ENCODE peak calls at places on chromosomes 13 and 19, in four cellular contexts. U, V, Q and X are unnamed samples.
A peak's percentile ranks its signal among the peaks of the same experiment; 100 is the strongest.

GRCh38 chr13:25977216-25977615 is 74.6 kb downstream of the SHISA2 start:
- DNase-seq in Q (no peak), U (no peak), V (no peak), X (no peak)

GRCh38 chr19:49739933-49740332 is 23.2 kb downstream of the TSKS start:
- DNase-seq in U (no peak), Q (no peak), V (no peak), X (no peak)

GRCh38 chr13:109160887-109161669 is 531.7 kb downstream of the MYO16 start:
- DNase-seq in U (no peak), V (no peak), Q (peak; percentile 18), X (no peak)

GRCh38 chr13:63393112-63393511 is 1977.5 kb upstream of the PCDH20 start:
- DNase-seq in U (no peak), V (no peak), Q (no peak), X (no peak)

GRCh38 chr19:31317098-31317497 is 32.1 kb downstream of the TSHZ3 start:
- DNase-seq in U (no peak), V (no peak), Q (no peak), X (no peak)

GRCh38 chr19:10184636-10185035 is 10.1 kb downstream of the DNMT1 start:
- DNase-seq in U (no peak), V (no peak), Q (no peak), X (no peak)

GRCh38 chr19:30344446-30345425 is 27.4 kb upstream of the ZNF536 start:
- DNase-seq in Q (peak; percentile 59), V (peak; percentile 25), U (no peak), X (no peak)

GRCh38 chr13:83333614-83334388 is 548.5 kb downstream of the SLITRK1 start:
- DNase-seq in V (no peak), Q (peak; percentile 5), U (no peak), X (no peak)

GRCh38 chr19:11361037-11361770 is 6.0 kb downstream of the PLPPR2 start:
- DNase-seq in V (peak; percentile 70), Q (no peak), U (peak; percentile 87), X (no peak)

GRCh38 chr19:12555456-12555930 is 4.2 kb upstream of the ZNF564 start:
- DNase-seq in U (peak; percentile 2), Q (no peak), V (no peak), X (no peak)

GRCh38 chr13:53151692-53152421 is 123.2 kb downstream of the OLFM4 start:
- DNase-seq in U (peak; percentile 73), Q (peak; percentile 32), V (peak; percentile 35), X (no peak)

GRCh38 chr19:3722443-3723109 is 14.4 kb downstream of the TJP3 start:
- DNase-seq in Q (no peak), V (no peak), U (peak; percentile 93), X (no peak)

GRCh38 chr19:14487370-14488125 is 8.4 kb downstream of the GIPC1 start:
- DNase-seq in V (no peak), Q (no peak), U (no peak), X (no peak)

GRCh38 chr19:30391554-30392551 is 19.7 kb downstream of the ZNF536 start:
- DNase-seq in Q (peak; percentile 95), U (no peak), V (no peak), X (no peak)

GRCh38 chr13:29524641-29525040 is 70.8 kb downstream of the SLC7A1 start:
- DNase-seq in Q (no peak), U (no peak), V (no peak), X (no peak)

GRCh38 chr13:24678151-24678550 is 2.1 kb upstream of the ATP12A start:
- DNase-seq in Q (no peak), V (no peak), U (no peak), X (no peak)

GRCh38 chr13:31909889-31910551 is 121.6 kb upstream of the FRY start:
- DNase-seq in V (peak; percentile 66), Q (peak; percentile 72), U (peak; percentile 56), X (peak; percentile 58)

GRCh38 chr13:49649244-49649962 is 21.1 kb downstream of the ARL11 start:
- DNase-seq in Q (peak; percentile 44), V (no peak), U (no peak), X (no peak)

GRCh38 chr19:7618366-7618765 is 11.0 kb downstream of the XAB2 start:
- DNase-seq in Q (no peak), U (peak; percentile 90), V (peak; percentile 82), X (no peak)

GRCh38 chr13:106349080-106349841 is 186.2 kb downstream of the EFNB2 start:
- DNase-seq in Q (no peak), V (no peak), U (peak; percentile 95), X (no peak)

GRCh38 chr13:26719356-26719945 is 41.1 kb downstream of the GPR12 start:
- DNase-seq in Q (peak; percentile 3), U (no peak), V (no peak), X (peak; percentile 5)

GRCh38 chr19:30695171-30695875 is 323.1 kb downstream of the ZNF536 start:
- DNase-seq in Q (no peak), V (no peak), U (no peak), X (no peak)

GRCh38 chr13:43785681-43786471 is 896 bp downstream of the ENOX1 start:
- DNase-seq in Q (peak; percentile 69), U (peak; percentile 66), V (peak; percentile 65), X (no peak)

GRCh38 chr13:43786472-43786765 is 353 bp downstream of the ENOX1 start:
- DNase-seq in Q (no peak), V (peak; percentile 22), U (no peak), X (no peak)

GRCh38 chr13:43787998-43788397 is 1.2 kb upstream of the ENOX1 start:
- DNase-seq in V (no peak), Q (peak; percentile 49), U (no peak), X (no peak)

GRCh38 chr13:43787518-43787891 is 733 bp upstream of the ENOX1 start:
- DNase-seq in V (no peak), Q (no peak), U (no peak), X (no peak)

DNA sequence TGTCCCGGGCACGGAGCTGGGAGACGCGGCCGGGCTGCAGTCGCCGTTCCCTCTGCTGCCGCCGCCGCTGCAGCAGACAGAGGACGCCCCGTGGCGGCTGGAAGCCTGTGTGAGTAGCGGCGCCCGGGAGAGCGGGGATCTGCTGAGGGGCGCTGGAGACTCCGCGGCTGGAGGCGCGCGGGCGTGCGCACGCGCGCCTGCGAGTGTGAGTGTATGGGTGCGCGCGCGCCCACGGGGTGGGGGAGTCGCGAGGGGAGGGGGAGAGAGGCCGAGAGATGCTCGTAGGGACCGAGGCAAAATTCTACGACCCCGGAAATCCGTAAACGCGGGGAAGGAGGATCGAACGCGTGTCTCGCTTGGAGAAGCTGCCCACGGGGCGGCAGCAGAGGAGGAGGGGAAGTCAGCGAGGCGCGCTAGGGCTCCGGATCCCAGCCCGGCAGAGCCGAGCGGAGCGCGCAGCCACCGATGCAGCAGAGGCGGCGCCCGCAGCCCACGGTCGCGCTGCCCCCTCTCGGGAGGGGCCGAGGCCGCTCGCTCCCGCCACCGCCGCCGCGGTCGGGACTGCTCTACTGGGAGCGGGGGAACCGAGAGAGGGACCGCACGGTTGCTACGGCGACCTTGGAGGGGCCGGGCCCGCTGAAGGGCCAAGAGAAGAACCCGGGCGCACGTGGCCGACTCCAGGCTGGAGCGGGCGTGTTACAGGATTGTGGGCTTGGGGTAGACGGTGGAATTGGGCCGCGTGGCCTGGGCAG is at the start of gene ENOX1:
- DNase-seq in Q (peak; percentile 71), U (peak; percentile 47), V (peak; percentile 40), X (no peak)
- TF ChIP-seq CTCF in Q (no peak), U (no peak), V (no peak), X (peak; percentile 4)

GRCh38 chr19:45972081-45972943 is 1.4 kb downstream of the NOVA2 start:
- DNase-seq in V (no peak), U (peak; percentile 9), Q (no peak), X (no peak)

GRCh38 chr19:45971260-45971902 is 2.3 kb downstream of the NOVA2 start:
- DNase-seq in V (no peak), U (no peak), Q (no peak), X (no peak)

GRCh38 chr19:45975296-45975695 is 1.6 kb upstream of the NOVA2 start:
- DNase-seq in U (no peak), Q (no peak), V (no peak), X (no peak)

GRCh38 chr19:45972944-45973525 is 630 bp downstream of the NOVA2 start:
- DNase-seq in Q (no peak), U (no peak), V (no peak), X (no peak)

DNA sequence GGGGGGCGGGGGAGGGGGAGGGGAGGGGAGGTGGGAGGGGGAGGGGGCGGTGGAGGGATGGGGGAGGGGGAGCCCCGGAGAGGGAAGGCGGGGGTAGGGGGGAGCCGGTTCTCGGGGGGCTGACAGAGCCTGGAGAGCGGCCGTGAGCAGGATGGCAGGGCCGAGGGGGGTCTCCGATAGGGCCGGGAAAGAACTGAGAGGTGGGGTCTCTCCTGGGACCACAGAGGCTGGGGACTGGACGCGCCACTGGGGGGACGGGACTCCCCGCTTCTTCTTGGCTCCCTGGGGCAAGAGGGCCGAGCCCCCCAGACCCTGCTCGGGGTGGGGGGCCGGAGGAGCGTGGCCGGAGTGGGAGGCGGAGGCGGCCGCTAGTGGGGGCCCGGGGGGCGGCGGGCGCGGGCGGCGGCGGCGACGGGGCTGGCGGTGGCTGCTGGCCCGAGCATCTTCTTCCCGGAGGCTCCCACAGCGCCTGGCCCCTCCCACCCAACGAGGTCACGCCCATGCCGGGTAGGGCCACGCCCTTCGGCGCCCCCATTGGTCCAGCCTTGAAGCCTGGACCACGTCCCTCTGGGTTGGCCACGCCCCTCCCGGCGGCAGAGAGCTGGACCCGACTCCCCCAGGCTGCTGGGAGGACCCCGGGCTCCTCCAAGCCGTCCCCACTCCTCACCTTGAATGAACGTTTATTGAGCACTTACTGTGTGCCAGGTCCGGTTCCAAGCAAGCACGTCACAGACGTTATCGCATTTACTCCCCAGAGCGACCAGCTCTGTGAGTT is at the start of gene NOVA2:
- DNase-seq in V (peak; percentile 74), Q (peak; percentile 26), U (peak; percentile 25), X (no peak)
- H3K4me3 ChIP-seq in V (no peak within 1 kb of the TSS), Q (no peak within 1 kb of the TSS), U (no peak within 1 kb of the TSS), X (no peak within 1 kb of the TSS)

DNA sequence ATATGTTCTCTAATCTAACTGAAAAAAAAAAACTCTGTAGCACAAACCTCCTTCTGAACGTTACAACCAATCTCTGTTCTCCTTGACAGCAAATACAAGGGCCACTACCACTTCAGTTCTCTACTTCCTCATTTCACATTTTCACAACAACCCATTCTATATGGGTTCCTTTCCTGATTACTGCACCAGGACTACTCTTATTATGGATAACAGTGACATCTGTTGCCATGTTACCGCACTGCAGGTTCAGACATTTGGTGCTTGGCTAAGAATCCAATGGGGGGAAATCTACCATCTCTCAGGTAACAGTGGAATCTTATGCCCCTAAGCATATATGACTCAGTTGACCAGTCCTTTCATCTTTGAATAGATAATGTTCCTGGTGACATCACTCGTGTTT is 11.6 kb upstream of the FPR3 start:
- DNase-seq in U (no peak), Q (peak; percentile 28), V (no peak), X (no peak)
- TF ChIP-seq CTCF in U (no peak), Q (peak; percentile 63), V (no peak), X (no peak)

DNA sequence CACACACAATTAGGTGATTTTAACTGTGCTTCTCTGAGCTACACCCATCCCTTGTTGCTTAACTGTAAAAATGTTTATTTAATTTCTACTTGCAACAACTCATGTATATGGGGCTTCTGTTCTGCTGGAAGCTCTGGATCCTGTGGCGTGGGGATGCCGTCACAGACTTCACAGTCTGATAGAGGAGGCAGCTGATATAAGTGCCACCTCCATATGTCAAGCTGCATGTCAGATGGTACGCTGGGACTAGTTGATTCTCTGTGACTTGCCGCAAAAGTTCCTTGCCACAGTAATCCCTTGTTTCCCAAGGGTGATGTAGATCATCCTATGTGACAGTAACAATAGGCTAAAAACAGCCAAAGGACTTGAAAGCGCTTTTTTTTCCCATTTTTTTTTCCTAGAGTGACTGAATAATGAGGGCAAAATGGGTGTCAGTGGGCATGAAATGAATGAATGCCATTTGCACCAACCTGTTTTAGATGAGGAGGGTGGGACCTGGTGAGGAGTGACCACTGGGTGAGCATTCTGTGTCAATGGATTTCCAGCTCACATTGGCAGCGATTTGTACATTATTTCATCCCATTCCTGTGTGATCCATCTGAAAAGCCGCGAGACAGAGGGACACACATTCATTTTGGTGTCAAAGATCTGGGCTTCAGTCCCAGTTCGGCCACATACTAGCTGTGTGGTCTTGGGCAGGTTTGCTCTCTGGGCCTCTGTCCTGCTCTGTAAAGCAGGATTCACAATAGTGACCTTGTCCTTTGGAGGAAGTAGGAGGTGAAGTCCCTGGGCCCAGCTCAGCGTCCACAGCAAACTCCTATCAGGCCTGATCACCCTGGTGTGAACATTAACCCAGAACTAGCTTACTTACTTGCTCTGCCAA is 88.8 kb upstream of the RNF113B start:
- DNase-seq in V (peak; percentile 69), U (no peak), Q (peak; percentile 45), X (no peak)
- H3K4me3 ChIP-seq in V (no peak overlapping the region), U (no peak overlapping the region), Q (no peak overlapping the region), X (no peak overlapping the region)